ENCODE peak calls at places on chromosomes 16 and 17, in nine cellular contexts. N is prostate gland, D is fibroblast of pulmonary artery, W is heart left ventricle, I is tibial artery, V is foreskin fibroblast, M is neuronal stem cell, F is A549, X is astrocyte of the spinal cord. Q is an unnamed sample.

GRCh38 chr16:51881731-51882130 is 665.2 kb downstream of the TOX3 start:
- DNase-seq in N (no peak), D (peak), W (no peak), I (no peak), V (peak), M (no peak), F (no peak), X (peak), Q (no peak)

GRCh38 chr16:61146429-61146828 is 889.8 kb downstream of the CDH8 start:
- DNase-seq in N (no peak), D (no peak), W (no peak), I (no peak), V (no peak), M (no peak), F (no peak), X (no peak), Q (no peak)

GRCh38 chr16:23079683-23080221 is 69.5 kb downstream of the USP31 start:
- DNase-seq in N (peak), D (no peak), W (no peak), I (no peak), V (no peak), M (no peak), F (peak), X (peak), Q (no peak)

GRCh38 chr17:75793453-75793852 is 8.8 kb downstream of the UNK start:
- DNase-seq in N (no peak), D (no peak), W (no peak), I (no peak), V (no peak), M (no peak), F (no peak), X (no peak), Q (no peak)

GRCh38 chr16:56861092-56861610 is 3.9 kb upstream of the SLC12A3 start:
- DNase-seq in N (no peak), D (no peak), W (no peak), I (no peak), V (no peak), M (no peak), F (peak), X (no peak), Q (peak)

GRCh38 chr17:79022507-79022991 is 1.4 kb upstream of the C1QTNF1 start:
- DNase-seq in N (no peak), D (peak), W (peak), I (peak), V (no peak), M (no peak), F (no peak), X (no peak), Q (no peak)

GRCh38 chr16:2037631-2038358 is 9.8 kb downstream of the NTHL1 start:
- DNase-seq in N (no peak), D (no peak), W (no peak), I (no peak), V (no peak), M (no peak), F (no peak), X (no peak), Q (no peak)

GRCh38 chr16:87723224-87723619 is 42.6 kb downstream of the KLHDC4 start:
- DNase-seq in N (no peak), D (peak), W (peak), I (no peak), V (peak), M (no peak), F (no peak), X (peak), Q (peak)

GRCh38 chr17:38908676-38909181 is 16.7 kb upstream of the LASP1NB start:
- DNase-seq in N (peak), D (no peak), W (no peak), I (no peak), V (no peak), M (no peak), F (no peak), X (no peak), Q (no peak)

GRCh38 chr17:31880311-31880710 is 21.2 kb downstream of the UTP6 start:
- DNase-seq in N (peak), D (no peak), W (no peak), I (no peak), V (no peak), M (no peak), F (no peak), X (no peak), Q (no peak)

GRCh38 chr17:5241861-5242671 is 7.4 kb upstream of the SCIMP start:
- DNase-seq in N (no peak), D (no peak), W (no peak), I (no peak), V (no peak), M (no peak), F (no peak), X (no peak), Q (no peak)

GRCh38 chr16:47676628-47677177 is 215.6 kb downstream of the PHKB start:
- DNase-seq in N (no peak), D (no peak), W (no peak), I (no peak), V (no peak), M (no peak), F (no peak), X (no peak), Q (no peak)

GRCh38 chr16:15770107-15770506 is 86.7 kb downstream of the MYH11 start:
- DNase-seq in N (no peak), D (peak), W (peak), I (no peak), V (no peak), M (no peak), F (no peak), X (no peak), Q (no peak)

GRCh38 chr16:72990003-72990521 is 57.9 kb downstream of the ZFHX3 start:
- DNase-seq in N (peak), D (peak), W (peak), I (peak), V (peak), M (no peak), F (no peak), X (peak), Q (no peak)

GRCh38 chr17:1643999-1644492 is 1.5 kb downstream of the SCARF1 start:
- DNase-seq in N (no peak), D (no peak), W (peak), I (no peak), V (no peak), M (no peak), F (no peak), X (no peak), Q (no peak)

GRCh38 chr17:76968707-76969597 is 100.7 kb downstream of the MGAT5B start:
- DNase-seq in N (no peak), D (no peak), W (no peak), I (no peak), V (no peak), M (peak), F (no peak), X (peak), Q (peak)

GRCh38 chr17:74746376-74746775 is 2.1 kb upstream of the NHERF1 start:
- DNase-seq in N (no peak), D (no peak), W (no peak), I (no peak), V (no peak), M (no peak), F (no peak), X (no peak), Q (no peak)

GRCh38 chr17:41048441-41048840 is 1.3 kb upstream of the KRTAP2-1 start:
- DNase-seq in N (no peak), D (no peak), W (no peak), I (no peak), V (peak), M (no peak), F (no peak), X (peak), Q (no peak)

GRCh38 chr17:48184721-48185120 is 77.2 kb downstream of the SNX11 start:
- DNase-seq in N (no peak), D (no peak), W (no peak), I (no peak), V (no peak), M (no peak), F (no peak), X (no peak), Q (no peak)

GRCh38 chr17:1643293-1643998 is 2.1 kb downstream of the SCARF1 start:
- DNase-seq in N (peak), D (no peak), W (no peak), I (no peak), V (no peak), M (peak), F (peak), X (no peak), Q (no peak)

GRCh38 chr17:13154403-13154802 is 136.6 kb upstream of the ELAC2 start:
- DNase-seq in N (no peak), D (no peak), W (no peak), I (no peak), V (no peak), M (no peak), F (no peak), X (peak), Q (no peak)

GRCh38 chr17:51435641-51436091 is 175.3 kb downstream of the UTP18 start:
- DNase-seq in N (peak), D (peak), W (no peak), I (no peak), V (no peak), M (peak), F (peak), X (no peak), Q (peak)

GRCh38 chr16:19137201-19137601 is 23.4 kb downstream of the ITPRIPL2 start:
- DNase-seq in N (peak), D (no peak), W (no peak), I (no peak), V (no peak), M (no peak), F (no peak), X (peak), Q (no peak)

GRCh38 chr16:57763290-57764005 is 27.9 kb downstream of the KATNB1 start:
- DNase-seq in N (no peak), D (no peak), W (no peak), I (no peak), V (no peak), M (no peak), F (no peak), X (no peak), Q (no peak)

GRCh38 chr17:78883533-78884131 is 19.4 kb downstream of the CEP295NL start:
- DNase-seq in N (peak), D (peak), W (peak), I (peak), V (peak), M (peak), F (peak), X (peak), Q (no peak)

GRCh38 chr17:78878871-78879270 is 24.1 kb downstream of the CEP295NL start:
- DNase-seq in N (no peak), D (no peak), W (no peak), I (no peak), V (no peak), M (no peak), F (no peak), X (no peak), Q (no peak)

GRCh38 chr16:53530046-53530445 is 27.0 kb upstream of the AKTIP start:
- DNase-seq in N (no peak), D (no peak), W (no peak), I (no peak), V (no peak), M (no peak), F (no peak), X (no peak), Q (no peak)

GRCh38 chr16:83389751-83390150 is 418.0 kb upstream of the HSBP1 start:
- DNase-seq in N (no peak), D (peak), W (no peak), I (no peak), V (no peak), M (no peak), F (no peak), X (no peak), Q (no peak)

GRCh38 chr17:58491510-58492045 is 3.4 kb upstream of the HSF5 start:
- DNase-seq in N (no peak), D (no peak), W (no peak), I (no peak), V (no peak), M (no peak), F (no peak), X (no peak), Q (no peak)

GRCh38 chr16:57620316-57621231 is 7.9 kb upstream of the ADGRG1 start:
- DNase-seq in N (peak), D (no peak), W (no peak), I (no peak), V (no peak), M (no peak), F (no peak), X (no peak), Q (no peak)

GRCh38 chr17:45127583-45128300 is 4.6 kb downstream of the PLCD3 start:
- DNase-seq in N (peak), D (peak), W (peak), I (peak), V (no peak), M (no peak), F (peak), X (peak), Q (no peak)

GRCh38 chr16:58755989-58756649 is 22.0 kb upstream of the GOT2 start:
- DNase-seq in N (peak), D (peak), W (peak), I (peak), V (peak), M (peak), F (peak), X (peak), Q (peak)

GRCh38 chr17:6587310-6587709 is 31.0 kb upstream of the PITPNM3 start:
- DNase-seq in N (peak), D (no peak), W (no peak), I (no peak), V (no peak), M (no peak), F (no peak), X (no peak), Q (no peak)

GRCh38 chr17:19364699-19365498 is 2.4 kb upstream of the B9D1 start:
- DNase-seq in N (no peak), D (no peak), W (no peak), I (peak), V (no peak), M (no peak), F (no peak), X (no peak), Q (no peak)

GRCh38 chr16:69756705-69757104 is 2.0 kb upstream of the NOB1 start:
- DNase-seq in N (no peak), D (no peak), W (no peak), I (no peak), V (no peak), M (no peak), F (no peak), X (no peak), Q (no peak)

GRCh38 chr16:69754143-69754468 is 620 bp downstream of the NOB1 start:
- DNase-seq in N (no peak), D (no peak), W (no peak), I (no peak), V (no peak), M (no peak), F (no peak), X (no peak), Q (no peak)

GRCh38 chr16:69748694-69749345 is 5.9 kb downstream of the NOB1 start:
- DNase-seq in N (no peak), D (no peak), W (no peak), I (no peak), V (no peak), M (no peak), F (no peak), X (no peak), Q (no peak)

GRCh38 chr16:69754469-69755310 is at the start of gene NOB1:
- DNase-seq in N (peak), D (peak), W (peak), I (peak), V (peak), M (peak), F (peak), X (peak), Q (peak)
- H3K4me3 ChIP-seq in N (peak), D (peak), W (peak), I (peak), V (peak), M (peak), F (peak), X (peak), Q (peak)

GRCh38 chr16:8863594-8864424 is 5.0 kb downstream of the CARHSP1 start:
- DNase-seq in N (no peak), D (no peak), W (no peak), I (no peak), V (no peak), M (no peak), F (peak), X (no peak), Q (no peak)
- H3K4me3 ChIP-seq in N (no peak), D (no peak), W (peak), I (no peak), V (no peak), M (no peak), F (peak), X (no peak), Q (no peak)

GRCh38 chr16:27720731-27721547 is 171.0 kb downstream of the KATNIP start:
- DNase-seq in N (no peak), D (no peak), W (no peak), I (no peak), V (no peak), M (no peak), F (no peak), X (no peak), Q (no peak)

GRCh38 chr16:27721548-27722265 is 171.8 kb downstream of the KATNIP start:
- DNase-seq in N (no peak), D (peak), W (peak), I (peak), V (peak), M (no peak), F (no peak), X (peak), Q (no peak)

GRCh38 chr16:27718767-27719445 is 169.0 kb downstream of the KATNIP start:
- DNase-seq in N (no peak), D (no peak), W (no peak), I (no peak), V (no peak), M (peak), F (no peak), X (no peak), Q (no peak)

GRCh38 chr16:27717726-27718125 is 167.8 kb downstream of the KATNIP start:
- DNase-seq in N (no peak), D (no peak), W (no peak), I (no peak), V (no peak), M (no peak), F (no peak), X (no peak), Q (no peak)

DNA sequence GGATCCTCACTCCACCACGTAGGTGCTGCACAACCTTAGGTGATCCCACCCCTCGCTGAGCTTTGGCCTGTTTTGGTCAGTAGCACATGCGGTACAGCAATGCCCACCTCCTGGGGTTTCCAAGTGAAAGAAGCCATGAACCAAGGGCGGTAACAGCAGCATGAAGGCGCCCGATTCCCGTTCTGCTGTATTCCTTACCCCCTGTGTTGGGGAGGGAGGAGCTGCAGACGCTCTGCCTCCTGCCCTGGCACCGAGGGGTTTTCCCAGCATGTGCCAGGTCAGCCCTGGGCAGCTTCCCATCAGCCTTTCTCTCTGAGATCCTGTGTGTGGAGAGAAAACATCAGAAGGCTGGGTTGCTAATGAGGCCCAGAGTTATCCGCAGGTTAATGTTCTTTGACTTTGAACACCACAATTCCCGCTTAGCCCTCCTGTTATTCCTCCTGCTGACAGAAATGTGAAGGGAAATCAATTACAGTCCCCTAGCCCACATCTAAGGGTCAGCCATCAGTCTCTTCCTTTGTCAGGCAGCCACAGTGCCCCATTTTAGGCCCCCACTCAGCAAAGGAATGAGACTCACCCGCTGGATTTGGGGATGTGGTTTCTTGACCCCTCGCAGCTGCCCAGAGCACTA is 168.3 kb downstream of the KATNIP start:
- DNase-seq in N (no peak), D (no peak), W (no peak), I (no peak), V (no peak), M (no peak), F (no peak), X (no peak), Q (no peak)
- H3K4me3 ChIP-seq in N (no peak), D (no peak), W (no peak), I (no peak), V (no peak), M (no peak), F (no peak), X (no peak), Q (no peak)

GRCh38 chr16:85124636-85125346 is 12.5 kb upstream of the CIBAR2 start:
- DNase-seq in N (no peak), D (no peak), W (no peak), I (no peak), V (no peak), M (no peak), F (no peak), X (peak), Q (no peak)

GRCh38 chr16:85128079-85128837 is 16.0 kb upstream of the CIBAR2 start:
- DNase-seq in N (no peak), D (no peak), W (no peak), I (no peak), V (no peak), M (no peak), F (no peak), X (no peak), Q (no peak)

GRCh38 chr16:85125570-85126382 is 13.5 kb upstream of the CIBAR2 start:
- DNase-seq in N (no peak), D (no peak), W (peak), I (no peak), V (no peak), M (no peak), F (no peak), X (no peak), Q (no peak)

GRCh38 chr16:85126383-85126730 is 14.1 kb upstream of the CIBAR2 start:
- DNase-seq in N (no peak), D (no peak), W (no peak), I (no peak), V (no peak), M (no peak), F (no peak), X (no peak), Q (no peak)

GRCh38 chr16:85126731-85127662 is 14.7 kb upstream of the CIBAR2 start:
- DNase-seq in N (no peak), D (peak), W (no peak), I (no peak), V (peak), M (peak), F (no peak), X (peak), Q (no peak)
- H3K4me3 ChIP-seq in N (no peak), D (no peak), W (no peak), I (no peak), V (no peak), M (no peak), F (no peak), X (no peak), Q (no peak)

GRCh38 chr16:12703935-12704334 is 99.8 kb downstream of the CPPED1 start:
- DNase-seq in N (no peak), D (no peak), W (no peak), I (no peak), V (peak), M (no peak), F (no peak), X (no peak), Q (no peak)
- H3K4me3 ChIP-seq in N (no peak), D (no peak), W (no peak), I (no peak), V (no peak), M (no peak), F (no peak), X (no peak), Q (no peak)

GRCh38 chr16:70331091-70331490 is 15.6 kb upstream of the DDX19A start:
- DNase-seq in N (no peak), D (no peak), W (no peak), I (no peak), V (no peak), M (no peak), F (no peak), X (no peak), Q (no peak)

GRCh38 chr16:70320121-70320520 is 21.1 kb downstream of the DDX19B start:
- DNase-seq in N (no peak), D (no peak), W (no peak), I (no peak), V (no peak), M (no peak), F (no peak), X (no peak), Q (no peak)

GRCh38 chr16:70324998-70325765 is 21.5 kb upstream of the DDX19A start:
- DNase-seq in N (peak), D (no peak), W (no peak), I (no peak), V (no peak), M (no peak), F (no peak), X (no peak), Q (no peak)
- H3K4me3 ChIP-seq in N (no peak), D (no peak), W (no peak), I (no peak), V (no peak), M (no peak), F (no peak), X (no peak), Q (no peak)